ENCODE peak calls at places on chromosomes 3 and 15, in seven cellular contexts. Y is A673, C is H1, E is choroid plexus epithelial cell, G is psoas muscle, D is prostate gland, T is AG04450. J is an unnamed sample.

GRCh38 chr15:57427367-57427821 is 51.1 kb downstream of the CGNL1 start:
- DNase-seq in Y (no peak), T (no peak), G (peak; percentile 66), C (no peak), E (peak; percentile 16), D (peak; percentile 43), J (peak; percentile 68)

GRCh38 chr15:47203993-47204392 is 513.3 kb upstream of the SEMA6D start:
- DNase-seq in C (no peak), E (no peak), T (no peak), D (no peak), Y (no peak), G (no peak), J (no peak)

GRCh38 chr15:41018534-41018933 is 65.3 kb downstream of the CHAC1 start:
- DNase-seq in E (peak; percentile 44), Y (peak; percentile 40), T (no peak), C (no peak), D (peak; percentile 72), G (no peak), J (peak; percentile 32)

GRCh38 chr3:42163622-42164244 is 72.6 kb downstream of the TRAK1 start:
- DNase-seq in E (no peak), T (no peak), D (no peak), G (no peak), Y (no peak), C (no peak), J (no peak)

GRCh38 chr3:68057637-68058320 is 403.4 kb upstream of the SUCLG2 start:
- DNase-seq in D (no peak), T (no peak), G (no peak), E (no peak), C (no peak), Y (no peak), J (no peak)

GRCh38 chr3:21901504-21901903 is 150.5 kb upstream of the ZNF385D start:
- DNase-seq in Y (no peak), G (no peak), C (no peak), E (peak; percentile 18), T (no peak), D (peak; percentile 10), J (no peak)

GRCh38 chr3:156906275-156906674 is 80.1 kb downstream of the LEKR1 start:
- DNase-seq in C (no peak), E (no peak), D (no peak), T (no peak), G (no peak), Y (no peak), J (no peak)

GRCh38 chr15:89912674-89913396 is at the start of gene ARPIN:
- DNase-seq in C (peak; percentile 76), E (peak; percentile 35), D (peak; percentile 37), G (peak; percentile 74), Y (peak; percentile 68), T (no peak), J (peak; percentile 63)

GRCh38 chr3:187098925-187099512 is 40.3 kb downstream of the RPL39L start:
- DNase-seq in C (no peak), D (no peak), E (peak; percentile 19), T (no peak), Y (no peak), G (no peak), J (no peak)

GRCh38 chr3:101303089-101303731 is 17.2 kb downstream of the IMPG2 start:
- DNase-seq in D (no peak), C (no peak), T (peak; percentile 48), E (peak; percentile 26), Y (no peak), G (no peak), J (no peak)

GRCh38 chr3:98966434-98966833 is 64.9 kb upstream of the DCBLD2 start:
- DNase-seq in E (no peak), D (no peak), T (no peak), C (no peak), Y (no peak), G (no peak), J (no peak)

GRCh38 chr3:186789554-186790260 is 6.3 kb downstream of the EIF4A2 start:
- DNase-seq in Y (no peak), T (no peak), D (no peak), C (no peak), G (no peak), E (peak; percentile 13), J (peak; percentile 13)

GRCh38 chr3:42192334-42193200 is 73.4 kb downstream of the CCK start:
- DNase-seq in C (no peak), G (no peak), D (no peak), Y (no peak), T (no peak), E (peak; percentile 66), J (peak; percentile 13)

GRCh38 chr3:118505784-118506183 is 528.9 kb downstream of the IGSF11 start:
- DNase-seq in C (no peak), E (no peak), Y (no peak), T (no peak), D (no peak), G (no peak), J (no peak)

GRCh38 chr3:76912966-76913365 is 126.9 kb upstream of the ROBO2 start:
- DNase-seq in G (no peak), D (no peak), Y (peak; percentile 9), C (no peak), E (no peak), T (no peak), J (no peak)

GRCh38 chr15:78667578-78668236 is 26.7 kb upstream of the CHRNB4 start:
- DNase-seq in D (no peak), E (no peak), T (no peak), G (no peak), C (no peak), Y (no peak), J (no peak)

GRCh38 chr3:120561251-120562045 is 34.7 kb upstream of the NDUFB4 start:
- DNase-seq in E (peak; percentile 84), T (peak; percentile 46), C (peak; percentile 80), Y (peak; percentile 75), D (peak; percentile 72), G (peak; percentile 68), J (peak; percentile 79)

GRCh38 chr3:120558784-120559227 is 37.3 kb upstream of the NDUFB4 start:
- DNase-seq in G (peak; percentile 92), E (peak; percentile 93), T (peak; percentile 76), D (peak; percentile 82), C (peak; percentile 92), Y (peak; percentile 86), J (peak; percentile 90)

GRCh38 chr3:120559228-120560061 is 36.7 kb upstream of the NDUFB4 start:
- DNase-seq in E (peak; percentile 37), T (peak; percentile 26), D (no peak), C (peak; percentile 76), Y (peak; percentile 39), G (no peak), J (peak; percentile 59)

GRCh38 chr3:120563356-120564022 is 32.6 kb upstream of the NDUFB4 start:
- DNase-seq in C (no peak), E (no peak), Y (no peak), G (no peak), T (no peak), D (no peak), J (no peak)

DNA sequence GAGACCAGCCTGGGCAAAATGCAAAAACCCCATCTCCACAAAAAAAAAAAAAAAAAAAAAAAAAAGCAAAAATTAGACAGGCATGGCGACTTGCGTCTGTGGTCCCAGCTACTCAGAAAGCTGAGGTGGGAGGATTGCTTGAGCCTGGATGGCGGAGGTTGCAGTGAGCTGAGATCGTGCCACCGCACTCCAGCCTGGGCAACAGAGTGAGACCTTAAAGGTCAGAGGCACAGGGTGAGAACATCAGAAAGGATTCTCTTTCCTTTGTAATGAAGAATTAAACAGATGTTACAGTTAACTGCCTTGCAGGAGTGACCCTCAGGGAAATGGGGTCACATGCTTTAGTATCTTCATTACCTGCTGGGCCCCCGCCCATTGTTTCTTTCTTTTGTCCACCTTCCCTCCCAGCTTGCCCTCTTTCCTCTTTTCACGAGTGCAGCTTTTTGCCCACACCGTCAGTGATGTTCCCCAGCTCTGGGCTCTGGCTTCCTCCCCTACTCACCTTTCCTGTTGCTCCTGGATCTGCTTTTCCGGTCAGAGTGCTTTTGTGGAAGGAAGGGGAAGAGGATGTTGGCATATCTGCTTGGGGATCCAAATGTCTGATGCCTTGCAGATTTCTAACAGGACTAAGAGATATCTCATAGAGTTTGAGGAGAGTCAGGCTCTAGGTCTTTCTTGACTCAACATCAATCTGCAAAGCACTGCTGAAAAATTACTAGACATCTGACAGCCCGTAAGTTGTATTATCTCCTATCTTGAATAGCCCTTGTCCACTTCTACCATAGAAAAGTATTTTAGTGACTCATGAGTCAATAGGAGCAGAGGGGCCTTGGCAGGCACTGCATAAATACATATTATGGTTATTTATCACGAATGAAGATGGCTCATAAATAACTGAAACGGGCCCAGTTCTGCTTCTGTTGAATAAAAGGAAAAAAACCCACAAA is 35.6 kb upstream of the NDUFB4 start:
- DNase-seq in T (no peak), Y (no peak), D (no peak), C (no peak), G (no peak), E (no peak), J (no peak)
- H3K4me3 ChIP-seq in T (no peak overlapping the region), Y (no peak overlapping the region), D (no peak overlapping the region), C (peak overlapping the region; percentile 73), G (no peak overlapping the region), E (no peak overlapping the region), J (no peak overlapping the region)

GRCh38 chr15:34436956-34437442 is 609 bp downstream of the GOLGA8A start:
- DNase-seq in D (no peak), Y (peak; percentile 56), G (peak; percentile 66), T (no peak), C (no peak), E (peak; percentile 17), J (peak; percentile 76)
- H3K4me3 ChIP-seq in D (peak overlapping the region; percentile 51), Y (peak overlapping the region; percentile 63), G (peak overlapping the region; percentile 70), T (peak overlapping the region; percentile 45), C (peak overlapping the region; percentile 64), E (peak overlapping the region; percentile 53), J (peak overlapping the region; percentile 80)

DNA sequence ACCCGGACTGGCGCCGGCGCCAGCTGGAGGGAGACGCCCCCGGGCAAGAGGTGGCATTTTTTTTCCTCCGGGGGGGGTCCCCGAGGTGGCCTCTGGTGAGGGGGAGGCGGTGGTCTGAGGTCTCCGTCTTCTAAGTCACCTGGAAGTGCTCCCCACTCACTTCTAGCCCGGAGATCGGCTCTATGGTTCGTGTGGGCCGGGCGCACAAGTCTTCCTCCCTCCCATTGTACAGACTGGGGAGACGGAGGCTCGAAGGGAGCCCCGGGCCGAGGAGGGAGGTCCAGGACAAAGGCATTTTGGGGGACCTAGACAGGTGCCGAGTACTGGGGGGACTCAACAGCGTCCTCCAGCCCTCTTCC is 4.4 kb downstream of the GATA2 start:
- DNase-seq in T (no peak), E (no peak), C (no peak), G (no peak), D (no peak), Y (peak; percentile 50), J (peak; percentile 26)
- H3K4me3 ChIP-seq in T (peak overlapping the region; percentile 82), E (no peak overlapping the region), C (peak overlapping the region; percentile 63), G (peak overlapping the region; percentile 73), D (peak overlapping the region; percentile 85), Y (peak overlapping the region; percentile 81), J (peak overlapping the region; percentile 58)

DNA sequence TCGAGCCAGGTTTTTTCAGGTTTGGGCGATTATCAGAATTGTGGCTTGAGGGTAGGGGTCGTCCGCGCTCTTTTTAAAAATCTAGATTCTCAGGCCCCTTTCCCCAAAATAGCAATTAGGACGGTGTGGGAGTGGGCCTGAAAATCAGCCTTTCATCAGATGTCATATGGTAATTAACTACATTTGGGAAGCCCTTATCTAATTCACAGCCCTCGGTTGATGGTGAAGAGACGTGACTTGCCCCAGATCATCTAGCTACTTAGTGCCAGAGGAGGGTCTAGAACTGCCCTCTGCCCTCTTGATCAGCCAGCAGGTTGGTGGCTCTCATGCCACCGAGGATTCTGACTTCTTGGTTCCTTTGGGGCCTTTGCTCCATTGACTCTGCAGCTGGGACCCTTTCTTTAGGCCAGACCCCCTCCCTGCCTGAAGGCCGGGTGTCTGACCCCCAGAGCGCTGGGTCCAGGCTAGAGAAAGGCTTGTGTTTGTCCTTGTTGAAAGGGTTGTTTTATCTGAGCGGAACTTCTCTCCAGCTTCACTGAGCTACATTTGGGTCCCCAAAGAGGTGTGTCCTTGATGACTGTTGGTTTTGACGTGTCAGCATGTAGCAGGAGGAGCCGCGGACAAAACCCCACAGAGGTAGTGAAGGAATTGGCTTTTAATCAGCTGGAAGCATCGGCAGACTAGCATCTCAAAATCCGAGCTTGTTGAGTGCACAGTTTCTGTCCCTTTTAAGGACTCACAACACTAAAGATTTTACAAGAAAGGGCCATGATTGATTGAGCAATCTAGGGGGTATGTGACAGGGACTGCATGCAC is 857 bp downstream of the AEN start:
- DNase-seq in E (peak; percentile 41), Y (peak; percentile 43), C (no peak), T (no peak), G (no peak), D (no peak), J (peak; percentile 28)
- H3K4me3 ChIP-seq in E (peak overlapping the region; percentile 87), Y (peak overlapping the region; percentile 86), C (peak overlapping the region; percentile 81), T (peak overlapping the region; percentile 94), G (peak overlapping the region; percentile 74), D (peak overlapping the region; percentile 77), J (peak overlapping the region; percentile 65)